ENCODE peak calls at places on chromosome 5, in seven cellular contexts. Y is cardiac muscle cell, Q is mesothelial cell of epicardium, R is body of pancreas, G is neural crest cell, O is fibroblast of lung, I is GM12865. H is an unnamed sample.

GRCh38 chr5:129001831-129002626 is 36.7 kb downstream of the SLC27A6 start:
- DNase-seq in Q (no peak), I (no peak), R (no peak), G (no peak), Y (no peak), O (no peak), H (no peak)

GRCh38 chr5:141839015-141839513 is 39.1 kb downstream of the PCDH1 start:
- DNase-seq in I (no peak), O (peak), Q (no peak), Y (no peak), G (no peak), R (no peak), H (no peak)

GRCh38 chr5:143350790-143351603 is 52.5 kb downstream of the NR3C1 start:
- DNase-seq in Y (peak), I (peak), O (peak), Q (no peak), G (no peak), R (no peak), H (no peak)

GRCh38 chr5:139670369-139671095 is 22.4 kb downstream of the CXXC5 start:
- DNase-seq in G (no peak), Q (no peak), O (peak), R (peak), I (peak), Y (no peak), H (peak)

GRCh38 chr5:142446131-142446959 is 121.5 kb upstream of the SPRY4 start:
- DNase-seq in O (peak), Q (no peak), I (no peak), R (no peak), Y (peak), G (no peak), H (no peak)

GRCh38 chr5:52707626-52708025 is 80.1 kb upstream of the ITGA1 start:
- DNase-seq in Y (no peak), O (no peak), R (no peak), I (no peak), G (no peak), Q (no peak), H (no peak)

GRCh38 chr5:10564838-10565784 is 1.2 kb downstream of the ANKRD33B start:
- DNase-seq in Q (no peak), O (peak), R (peak), G (no peak), I (no peak), Y (no peak), H (peak)

GRCh38 chr5:134127376-134127861 is 12.9 kb downstream of the TCF7 start:
- DNase-seq in I (peak), G (no peak), R (peak), Y (peak), Q (no peak), O (peak), H (peak)

GRCh38 chr5:131270809-131271208 is 7.0 kb downstream of the CDC42SE2 start:
- DNase-seq in G (no peak), I (no peak), R (no peak), O (peak), Q (no peak), Y (no peak), H (no peak)

GRCh38 chr5:115360036-115360685 is 63.7 kb upstream of the CCDC112 start:
- DNase-seq in I (no peak), Q (no peak), Y (peak), O (peak), G (no peak), R (no peak), H (no peak)

GRCh38 chr5:88827997-88828396 is 55.0 kb downstream of the MEF2C start:
- DNase-seq in R (no peak), I (no peak), Y (no peak), Q (no peak), O (peak), G (no peak), H (no peak)

GRCh38 chr5:14332038-14332631 is 189.0 kb downstream of the TRIO start:
- DNase-seq in R (no peak), Y (no peak), G (no peak), Q (no peak), I (no peak), O (no peak), H (no peak)

GRCh38 chr5:96562614-96563013 is 99.6 kb upstream of the CAST start:
- DNase-seq in O (peak), Y (peak), Q (no peak), I (no peak), G (no peak), R (no peak), H (no peak)

GRCh38 chr5:124519396-124519795 is 227.0 kb downstream of the ZNF608 start:
- DNase-seq in G (no peak), Y (peak), Q (no peak), O (peak), R (no peak), I (peak), H (no peak)

GRCh38 chr5:139821806-139822552 is 26.4 kb downstream of the PSD2 start:
- DNase-seq in Y (no peak), Q (no peak), O (no peak), I (no peak), R (no peak), G (no peak), H (no peak)

GRCh38 chr5:145228564-145228963 is 606.6 kb downstream of the PRELID2 start:
- DNase-seq in G (no peak), Q (no peak), R (no peak), I (no peak), Y (no peak), O (no peak), H (no peak)

GRCh38 chr5:73909474-73909873 is 283.5 kb downstream of the ARHGEF28 start:
- DNase-seq in R (no peak), O (no peak), I (no peak), Q (no peak), Y (no peak), G (no peak), H (no peak)

GRCh38 chr5:76527685-76528161 is 95.5 kb downstream of the F2RL2 start:
- DNase-seq in Q (no peak), I (no peak), Y (no peak), G (no peak), R (no peak), O (peak), H (no peak)

GRCh38 chr5:170273968-170274710 is 23.4 kb downstream of the LCP2 start:
- DNase-seq in R (no peak), Q (no peak), O (peak), I (peak), G (no peak), Y (peak), H (peak)

GRCh38 chr5:122311888-122312669 is at the start of gene SNCAIP:
- DNase-seq in G (peak), I (peak), O (peak), Y (peak), Q (peak), R (peak), H (no peak)

GRCh38 chr5:95842955-95843544 is 20.5 kb upstream of the GLRX start:
- DNase-seq in I (peak), Y (peak), G (no peak), Q (no peak), R (peak), O (peak), H (peak)

GRCh38 chr5:11596185-11596584 is 308.1 kb downstream of the CTNND2 start:
- DNase-seq in G (no peak), Q (no peak), R (peak), Y (no peak), O (peak), I (no peak), H (no peak)

GRCh38 chr5:165622864-165623536 is 2117.6 kb downstream of the MAT2B start:
- DNase-seq in G (no peak), Y (no peak), O (peak), Q (no peak), R (no peak), I (no peak), H (no peak)

GRCh38 chr5:160399402-160400353 is at the start of gene FAM200C:
- DNase-seq in O (peak), Y (peak), G (peak), R (peak), Q (peak), I (peak), H (peak)

GRCh38 chr5:93894471-93895354 is 153.3 kb upstream of the POU5F2 start:
- DNase-seq in O (no peak), Y (peak), Q (no peak), I (no peak), R (no peak), G (no peak), H (no peak)

GRCh38 chr5:176492431-176492830 is 44.2 kb downstream of the FAF2 start:
- DNase-seq in O (peak), R (no peak), Y (peak), I (no peak), Q (no peak), G (no peak), H (no peak)

GRCh38 chr5:176629853-176630680 is at the start of the genes EIF4E1B and SNCB:
- DNase-seq in Q (no peak), O (peak), G (peak), I (peak), R (peak), Y (peak), H (peak)

GRCh38 chr5:175494271-175495183 is 16.2 kb downstream of the SFXN1 start:
- DNase-seq in Y (no peak), O (peak), G (no peak), I (no peak), R (no peak), Q (no peak), H (no peak)

GRCh38 chr5:143775258-143775657 is 36.7 kb upstream of the HMHB1 start:
- DNase-seq in I (peak), G (no peak), O (peak), R (no peak), Q (no peak), Y (no peak), H (peak)

GRCh38 chr5:135319928-135320606 is 79.0 kb downstream of the MACROH2A1 start:
- DNase-seq in Q (peak), O (no peak), G (no peak), Y (no peak), R (no peak), I (no peak), H (no peak)
- TF ChIP-seq CTCF in Q (no peak), O (no peak), G (no peak), Y (peak), R (no peak), I (no peak), H (no peak)

GRCh38 chr5:34686762-34687268 is 30.7 kb downstream of the RAI14 start:
- DNase-seq in Q (peak), G (no peak), O (peak), Y (peak), R (peak), I (no peak), H (no peak)
- TF ChIP-seq CTCF in Q (no peak), G (no peak), O (no peak), Y (no peak), R (no peak), I (no peak), H (no peak)

DNA sequence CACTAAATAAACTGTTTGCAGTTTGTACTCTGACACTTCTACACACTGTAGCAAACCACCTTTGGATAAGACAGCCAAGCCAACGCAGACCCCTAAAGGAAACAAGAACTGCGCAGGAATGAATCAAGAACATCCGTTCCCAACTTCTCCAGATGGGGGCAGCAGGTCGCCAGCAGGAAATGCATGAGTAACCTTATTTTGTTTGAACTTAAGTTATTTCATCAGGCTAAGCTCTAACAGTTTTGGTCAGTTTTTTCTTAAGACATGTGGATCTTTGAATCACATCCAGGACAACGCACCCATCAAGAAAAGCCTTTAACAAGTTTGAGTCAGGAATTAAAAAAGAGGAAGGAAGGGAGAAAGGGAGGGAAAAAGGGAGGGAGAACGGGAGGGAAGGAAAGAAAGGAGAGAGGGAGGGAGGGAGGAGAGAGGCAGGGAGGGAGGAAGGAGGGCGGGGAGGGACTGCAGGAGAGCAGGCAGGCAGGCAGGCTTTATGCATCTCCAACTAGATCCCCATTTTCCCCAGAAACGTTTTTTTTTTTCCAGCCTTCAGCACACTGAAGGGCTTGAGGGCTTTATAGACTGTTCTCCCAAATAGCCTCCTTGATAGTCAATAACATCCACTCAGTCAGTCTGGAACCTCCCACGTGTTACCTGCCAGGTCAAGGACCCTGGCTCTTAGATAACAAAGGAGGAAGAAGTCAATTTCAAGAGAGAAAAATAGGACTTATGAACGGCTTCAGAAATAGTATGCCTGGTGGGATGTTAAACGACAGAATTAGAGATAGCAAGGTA is 22.2 kb downstream of the BHMT start:
- DNase-seq in O (peak), Q (no peak), I (peak), Y (peak), R (peak), G (peak), H (peak)
- TF ChIP-seq CTCF in O (peak), Q (peak), I (peak), Y (peak), R (peak), G (peak), H (no peak)

DNA sequence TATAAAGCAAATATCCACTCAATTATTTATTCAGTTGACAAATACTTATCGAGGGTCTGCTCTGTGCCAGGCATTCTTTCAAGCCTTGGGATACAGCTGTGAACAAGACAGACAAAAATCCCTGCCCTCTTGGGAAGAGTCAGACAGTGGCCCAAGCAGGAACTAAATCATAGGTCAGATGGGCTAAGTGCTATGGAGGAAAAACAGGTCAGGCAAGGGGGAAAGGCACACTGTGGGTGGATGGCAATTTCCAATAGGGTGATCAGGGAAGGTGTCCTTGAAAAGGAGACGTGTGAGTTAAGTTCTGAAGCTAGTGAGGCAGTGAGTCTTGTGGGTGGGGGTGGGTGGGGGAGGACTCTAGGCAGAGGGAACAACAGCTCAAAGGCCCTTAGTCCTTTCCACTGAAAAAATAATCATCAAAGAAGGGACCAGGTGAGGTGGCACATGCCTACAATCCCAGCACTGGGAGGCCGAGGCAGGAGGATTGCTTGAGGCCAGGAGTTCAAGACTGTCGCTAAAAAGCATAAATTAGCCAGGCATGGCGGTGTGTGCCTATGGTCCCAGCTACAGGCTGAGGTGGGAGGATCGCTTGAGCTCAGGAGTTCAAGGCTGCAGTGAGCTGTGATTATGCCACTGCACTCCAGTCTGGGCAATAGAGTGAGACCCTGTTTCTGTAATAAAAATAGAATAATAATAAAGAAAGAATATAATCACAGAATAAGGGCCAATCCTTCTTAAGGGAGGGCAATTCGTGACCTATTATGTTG is 95.2 kb upstream of the CPEB4 start:
- DNase-seq in O (no peak), I (no peak), G (no peak), Q (no peak), Y (no peak), R (no peak), H (no peak)
- TF ChIP-seq CTCF in O (no peak), I (no peak), G (no peak), Q (no peak), Y (no peak), R (no peak), H (no peak)

H was measured in activated CD8-positive, alpha-beta T cell treated with anti-CD3 and anti-CD28 coated beads for 36 hours.